ENCODE peak calls at places on chromosomes 5 and 9, in five cellular contexts. L is SK-N-SH; N is body of pancreas; G is CD8-positive, alpha-beta T cell; V is breast epithelium. K is an unnamed sample. For H3K4me1, the result is how much of the 10 kb centered on the place peaks cover.

GRCh38 chr5:171312129-171312819 is 3.2 kb downstream of the TLX3 start:
- DNase-seq in N (no peak), V (no peak), G (no peak), L (no peak), K (no peak)

GRCh38 chr5:126912607-126913006 is 117.8 kb downstream of the MARCHF3 start:
- DNase-seq in G (no peak), V (no peak), N (no peak), L (peak), K (no peak)

GRCh38 chr9:95036676-95037075 is 280.8 kb downstream of the FANCC start:
- DNase-seq in G (no peak), V (no peak), N (no peak), L (no peak), K (no peak)

GRCh38 chr5:165370772-165371171 is 1865.4 kb downstream of the MAT2B start:
- DNase-seq in V (no peak), L (no peak), N (no peak), G (no peak), K (no peak)

GRCh38 chr5:82387041-82387818 is 109.1 kb upstream of the RPS23 start:
- DNase-seq in N (no peak), G (no peak), L (peak), V (no peak), K (no peak)

GRCh38 chr5:71877511-71877910 is 158.4 kb downstream of the CARTPT start:
- DNase-seq in G (no peak), V (no peak), N (no peak), L (no peak), K (no peak)

GRCh38 chr9:109751253-109751652 is 28.7 kb upstream of the PALM2AKAP2 start:
- DNase-seq in N (no peak), L (no peak), G (no peak), V (no peak), K (no peak)

GRCh38 chr9:125440411-125440810 is 178.8 kb downstream of the GAPVD1 start:
- DNase-seq in G (no peak), V (no peak), N (no peak), L (peak), K (no peak)

GRCh38 chr9:108972186-108972585 is 38.0 kb downstream of the ABITRAM start:
- DNase-seq in G (no peak), N (no peak), L (no peak), V (no peak), K (no peak)

GRCh38 chr9:92151691-92152393 is 36.6 kb upstream of the SPTLC1 start:
- DNase-seq in N (peak), L (peak), V (peak), G (no peak), K (peak)

GRCh38 chr9:127783111-127783621 is 2.7 kb upstream of the CDK9 start:
- DNase-seq in L (no peak), N (no peak), V (peak), G (peak), K (no peak)

GRCh38 chr5:7629559-7629958 is 221.4 kb downstream of the CFAP90 start:
- DNase-seq in N (no peak), G (no peak), V (no peak), L (no peak), K (no peak)

GRCh38 chr9:89657765-89658164 is 53.0 kb downstream of the GADD45G start:
- DNase-seq in N (no peak), L (no peak), G (no peak), V (no peak), K (no peak)

GRCh38 chr9:23635276-23635675 is 190.8 kb downstream of the ELAVL2 start:
- DNase-seq in N (no peak), L (no peak), V (no peak), G (no peak), K (no peak)

GRCh38 chr9:137435980-137436760 is 5.0 kb downstream of the ENTPD8 start:
- DNase-seq in N (peak), G (no peak), L (peak), V (peak), K (no peak)

GRCh38 chr5:137252513-137252912 is 246.6 kb downstream of the SPOCK1 start:
- DNase-seq in G (no peak), V (no peak), N (no peak), L (no peak), K (no peak)

GRCh38 chr9:91207481-91207888 is 154.2 kb downstream of the AUH start:
- DNase-seq in N (no peak), G (no peak), V (no peak), L (no peak), K (peak)

GRCh38 chr5:150085950-150086715 is at the start of gene CSF1R:
- DNase-seq in G (no peak), N (no peak), V (peak), L (no peak), K (no peak)

GRCh38 chr5:73693573-73694061 is 67.6 kb downstream of the ARHGEF28 start:
- DNase-seq in G (no peak), N (peak), V (no peak), L (peak), K (no peak)

GRCh38 chr9:137878957-137879555 is 1.5 kb downstream of the CACNA1B start:
- DNase-seq in V (no peak), N (no peak), L (peak), G (no peak), K (no peak)

GRCh38 chr9:127030814-127031740 is 91.4 kb downstream of the ANGPTL2 start:
- DNase-seq in L (no peak), G (no peak), V (no peak), N (no peak), K (no peak)

GRCh38 chr9:125536184-125537152 is 170.5 kb downstream of the MAPKAP1 start:
- DNase-seq in V (no peak), N (no peak), G (no peak), L (no peak), K (peak)

GRCh38 chr5:55570026-55570425 is 35.3 kb upstream of the PLPP1 start:
- DNase-seq in G (no peak), V (peak), L (no peak), N (no peak), K (no peak)

GRCh38 chr9:123834907-123835562 is 94.9 kb downstream of the DENND1A start:
- DNase-seq in L (no peak), N (no peak), V (no peak), G (no peak), K (no peak)

GRCh38 chr9:19161257-19162025 is 34.1 kb upstream of the PLIN2 start:
- DNase-seq in V (peak), L (no peak), G (peak), N (peak), K (peak)

GRCh38 chr9:124279531-124280175 is 21.9 kb downstream of the NEK6 start:
- DNase-seq in V (no peak), G (no peak), L (no peak), N (no peak), K (peak)

GRCh38 chr9:125701351-125701750 is 5.7 kb downstream of the MAPKAP1 start:
- DNase-seq in V (no peak), G (no peak), L (no peak), N (no peak), K (peak)

GRCh38 chr9:126756876-126757415 is 47.9 kb upstream of the ZBTB43 start:
- DNase-seq in L (peak), G (no peak), N (no peak), V (peak), K (no peak)

GRCh38 chr9:99296375-99296951 is 74.4 kb downstream of the SEC61B start:
- DNase-seq in G (peak), V (no peak), N (no peak), L (peak), K (no peak)

GRCh38 chr9:84697494-84698114 is 28.1 kb downstream of the NTRK2 start:
- DNase-seq in L (peak), N (peak), V (peak), G (no peak), K (peak)

GRCh38 chr5:84255318-84255717 is 129.4 kb downstream of the EDIL3 start:
- DNase-seq in L (peak), N (no peak), G (no peak), V (no peak), K (no peak)

GRCh38 chr5:51208291-51208690 is 175.0 kb upstream of the ISL1 start:
- DNase-seq in G (no peak), L (no peak), V (no peak), N (no peak), K (no peak)

GRCh38 chr5:153358315-153358976 is 132.0 kb upstream of the GRIA1 start:
- DNase-seq in G (no peak), N (no peak), L (no peak), V (no peak), K (no peak)

GRCh38 chr5:119315516-119315949 is 40.3 kb upstream of the TNFAIP8 start:
- DNase-seq in L (peak), N (no peak), G (peak), V (no peak), K (no peak)

GRCh38 chr5:119319401-119319800 is 36.4 kb upstream of the TNFAIP8 start:
- DNase-seq in V (no peak), N (no peak), G (no peak), L (no peak), K (no peak)

GRCh38 chr5:119316116-119316515 is 39.7 kb upstream of the TNFAIP8 start:
- DNase-seq in L (no peak), G (peak), N (no peak), V (no peak), K (no peak)

GRCh38 chr5:119319890-119320289 is 35.9 kb upstream of the TNFAIP8 start:
- DNase-seq in L (no peak), G (no peak), N (no peak), V (no peak), K (no peak)

GRCh38 chr5:119318256-119318914 is 37.4 kb upstream of the TNFAIP8 start:
- DNase-seq in G (peak), V (no peak), L (no peak), N (no peak), K (no peak)
- TF ChIP-seq CTCF in G (no peak), V (no peak), L (no peak), N (no peak), K (no peak)

GRCh38 chr9:121302341-121302740 is 34.4 kb downstream of the GSN start:
- DNase-seq in N (no peak), L (no peak), V (no peak), G (no peak), K (no peak)

GRCh38 chr9:121305269-121305994 is 37.5 kb downstream of the GSN start:
- DNase-seq in G (no peak), V (peak), L (no peak), N (peak), K (no peak)

GRCh38 chr9:121302786-121303185 is 34.8 kb downstream of the GSN start:
- DNase-seq in L (no peak), N (no peak), G (no peak), V (no peak), K (no peak)

GRCh38 chr9:121304707-121305106 is 36.7 kb downstream of the GSN start:
- DNase-seq in L (no peak), G (no peak), N (no peak), V (no peak), K (no peak)

GRCh38 chr9:121303456-121304451 is 35.8 kb downstream of the GSN start:
- DNase-seq in L (no peak), G (no peak), N (no peak), V (no peak), K (no peak)
- H3K27ac ChIP-seq in L (no peak), G (no peak), N (no peak), V (peak), K (no peak)

DNA sequence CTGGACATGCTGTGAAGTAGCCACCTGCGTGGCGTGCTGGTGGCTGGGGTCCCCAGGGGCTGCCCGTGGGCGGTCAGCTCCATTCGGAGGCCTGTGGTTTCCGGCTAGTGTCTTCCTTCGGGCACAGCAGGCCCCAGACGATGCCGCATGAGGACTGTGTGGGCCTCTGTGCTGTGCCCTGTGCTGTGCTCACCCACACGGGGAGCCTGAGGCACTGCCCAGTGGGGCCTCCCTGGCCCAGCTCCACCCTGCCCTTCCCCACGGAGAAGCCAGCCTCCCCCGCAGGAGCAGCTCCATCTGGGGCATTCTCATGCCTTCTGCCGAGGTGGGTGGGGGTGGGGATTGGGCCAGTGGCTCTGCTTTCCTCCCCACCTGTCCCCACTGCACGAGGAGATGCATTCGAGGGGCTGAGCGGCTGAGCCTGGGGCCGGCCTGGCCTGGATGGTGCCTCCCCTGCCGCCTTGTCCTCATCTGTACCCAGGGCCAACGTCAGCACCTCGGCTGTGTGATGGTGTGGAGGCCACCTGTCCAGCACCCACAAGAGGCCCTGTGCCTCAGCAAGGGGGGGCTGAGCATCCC is 24.2 kb downstream of the RXRA start:
- DNase-seq in V (no peak), G (no peak), N (no peak), L (peak), K (no peak)
- H3K4me1 ChIP-seq in V (under half), G (under half), N (half or more), L (under half), K (under half)

GRCh38 chr9:93815135-93815534 is 140.0 kb downstream of the BARX1 start:
- DNase-seq in N (peak), V (no peak), G (no peak), L (peak), K (no peak)

GRCh38 chr9:93813221-93813620 is 141.9 kb downstream of the BARX1 start:
- DNase-seq in L (peak), G (no peak), V (no peak), N (no peak), K (no peak)

GRCh38 chr9:93815677-93816076 is 139.5 kb downstream of the BARX1 start:
- DNase-seq in G (no peak), L (peak), N (peak), V (no peak), K (no peak)

GRCh38 chr9:93813687-93814560 is 141.2 kb downstream of the BARX1 start:
- DNase-seq in G (no peak), N (peak), V (no peak), L (peak), K (no peak)

DNA sequence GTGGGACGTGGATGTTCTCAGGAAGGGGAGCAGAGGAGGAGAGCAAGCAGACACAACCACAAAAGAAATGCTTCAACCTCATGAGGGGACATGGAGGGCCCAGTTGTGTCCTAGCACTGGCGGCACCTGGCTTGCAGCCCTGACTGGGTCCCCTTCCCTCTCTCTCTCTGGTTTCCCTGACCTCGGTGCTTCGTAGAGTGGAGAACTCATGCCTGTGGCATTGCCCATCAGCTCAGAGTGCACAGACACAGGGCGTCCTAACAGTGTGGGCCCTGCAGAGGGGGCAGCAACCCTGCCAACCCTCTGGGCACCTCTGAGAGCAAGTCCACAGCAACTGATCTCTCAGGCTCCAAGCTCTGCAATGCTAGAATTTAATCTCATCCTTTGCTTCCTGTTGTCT is 140.6 kb downstream of the BARX1 start:
- DNase-seq in L (peak), V (no peak), N (peak), G (no peak), K (no peak)
- TF ChIP-seq CTCF in L (no peak), V (no peak), N (no peak), G (no peak), K (peak)

DNA sequence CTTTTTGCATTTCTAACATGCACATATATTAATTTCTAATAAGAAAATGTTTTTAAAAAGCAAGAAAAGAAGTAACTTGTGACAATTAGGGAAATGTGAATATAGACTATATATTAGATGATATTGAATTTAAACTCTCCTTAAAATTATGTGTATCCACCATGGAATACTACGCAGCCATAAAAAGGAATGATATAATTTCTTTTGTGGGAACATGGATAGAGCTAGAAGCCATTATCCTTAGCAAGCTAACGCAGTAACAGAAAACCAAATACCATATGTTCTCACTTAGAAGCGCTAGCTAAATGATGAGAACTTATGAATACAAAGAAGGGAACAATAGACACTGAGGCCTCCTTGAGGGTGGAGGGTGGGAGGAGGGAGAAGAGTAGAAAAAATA is 23.8 kb upstream of the AP3B1 start:
- DNase-seq in V (no peak), G (no peak), N (no peak), L (no peak), K (no peak)
- H3K27ac ChIP-seq in V (no peak), G (no peak), N (no peak), L (no peak), K (no peak)

DNA sequence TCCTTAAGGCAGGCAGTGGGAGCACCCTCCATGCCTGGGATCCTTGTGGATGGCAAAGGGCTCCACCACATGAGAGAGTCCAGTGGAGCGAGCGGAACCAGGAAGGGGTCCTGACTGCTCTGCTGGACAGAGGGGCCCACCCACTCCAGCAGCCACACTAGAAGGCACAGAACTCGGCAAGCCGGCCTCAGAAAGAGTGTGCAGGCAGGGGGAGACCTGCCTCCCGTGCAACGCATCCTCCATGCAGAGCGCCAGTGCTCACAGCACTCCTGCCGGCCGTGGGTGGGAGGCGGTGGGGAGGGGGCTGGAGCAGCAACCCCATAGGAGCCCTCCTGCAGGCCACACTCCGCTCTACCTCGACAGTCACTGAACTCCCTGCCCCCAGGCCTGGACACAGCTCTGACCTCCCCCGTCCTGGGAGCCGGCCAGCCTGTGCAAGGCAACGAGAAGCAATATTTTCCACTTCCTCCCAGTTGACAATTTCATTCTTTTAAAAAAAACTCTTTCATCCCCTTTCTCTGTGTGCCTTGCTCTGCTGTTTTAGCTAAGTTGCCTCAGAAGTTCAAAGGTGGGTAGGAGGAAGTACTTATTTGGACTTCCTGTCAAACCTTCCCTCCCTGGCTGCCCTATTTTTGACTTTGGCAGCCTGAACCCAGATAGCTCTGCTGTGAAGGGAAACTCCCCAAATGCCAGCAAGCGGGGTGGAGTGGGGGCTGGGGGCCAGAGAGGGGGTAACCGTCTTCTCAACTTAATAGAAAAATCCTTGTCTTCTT is 5.3 kb upstream of the LCP2 start:
- DNase-seq in L (no peak), V (no peak), N (no peak), G (peak), K (no peak)
- H3K4me1 ChIP-seq in L (under half), V (under half), N (under half), G (half or more), K (under half)

DNA sequence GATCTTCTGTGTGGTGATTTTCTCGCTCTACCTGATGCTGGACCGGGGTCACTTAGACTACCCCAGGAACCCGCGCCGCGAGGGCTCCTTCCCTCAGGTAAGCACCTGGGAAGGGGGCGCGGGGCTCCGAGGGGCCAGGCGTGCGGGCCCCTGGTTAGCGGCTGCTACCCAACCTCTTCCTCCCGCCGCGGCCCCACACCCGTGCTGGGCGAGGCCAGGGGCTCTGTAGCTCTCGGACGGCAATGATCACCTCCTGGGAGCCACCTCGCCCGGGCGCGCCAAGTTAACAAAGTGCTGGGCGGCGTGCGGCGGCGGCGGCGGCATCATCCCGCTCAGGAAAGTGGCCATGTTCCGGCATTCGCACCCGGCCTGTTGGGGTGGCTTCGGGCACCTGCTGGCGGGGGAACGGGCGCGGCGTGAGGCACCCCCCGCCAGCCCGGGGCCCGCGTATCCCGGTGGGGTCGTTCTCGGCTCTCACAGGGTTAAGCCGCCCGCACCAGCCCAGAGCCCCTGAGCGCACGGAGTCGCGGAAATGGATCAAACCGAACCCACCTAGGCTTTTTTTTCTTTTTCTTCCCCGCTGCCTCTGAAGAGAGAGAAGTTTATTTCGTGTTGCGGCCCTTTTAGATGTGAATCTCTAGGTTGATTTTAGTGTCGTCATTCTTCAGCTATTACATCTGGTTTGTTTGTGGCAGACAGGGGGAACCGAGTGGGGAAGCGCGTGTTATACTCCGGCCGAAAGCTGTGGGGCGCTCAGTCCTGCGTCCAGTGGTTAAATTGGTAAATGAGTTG is 925 bp downstream of the MAN2A1 start:
- DNase-seq in G (peak), L (peak), V (peak), N (peak), K (peak)
- TF ChIP-seq CTCF in G (no peak), L (peak), V (peak), N (peak), K (peak)

GRCh38 chr5:143055596-143056330 is 285.6 kb downstream of the ARHGAP26 start:
- DNase-seq in L (no peak), G (no peak), V (no peak), N (no peak), K (peak)

GRCh38 chr5:143054480-143054941 is 284.3 kb downstream of the ARHGAP26 start:
- DNase-seq in G (no peak), N (no peak), V (no peak), L (no peak), K (no peak)

GRCh38 chr5:143053780-143054179 is 283.6 kb downstream of the ARHGAP26 start:
- DNase-seq in L (no peak), G (no peak), V (no peak), N (no peak), K (no peak)

GRCh38 chr5:143051244-143052058 is 281.3 kb downstream of the ARHGAP26 start:
- DNase-seq in N (peak), G (no peak), V (no peak), L (no peak), K (peak)

GRCh38 chr5:143052967-143053682 is 282.9 kb downstream of the ARHGAP26 start:
- DNase-seq in V (no peak), L (no peak), G (no peak), N (no peak), K (no peak)
- H3K27ac ChIP-seq in V (no peak), L (no peak), G (no peak), N (no peak), K (no peak)